ENCODE peak calls at places on chromosomes 5 and 9, in six cellular contexts. G is upper lobe of right lung; I is body of pancreas; Z is H1; M is brain microvascular endothelial cell; F is effector memory CD4-positive, alpha-beta T cell. C is an unnamed sample. For H3K27me3, the result is how much of the 10 kb centered on the place peaks cover.

GRCh38 chr5:130868186-130868821 is 296.8 kb downstream of the HINT1 start:
- DNase-seq in G (no peak), I (no peak), Z (no peak), M (peak), F (no peak), C (no peak)

GRCh38 chr5:9519537-9519936 is 26.3 kb downstream of the SEMA5A start:
- DNase-seq in G (no peak), I (no peak), Z (no peak), M (no peak), F (no peak), C (no peak)

GRCh38 chr5:147558826-147559225 is 49.0 kb upstream of the DPYSL3 start:
- DNase-seq in G (no peak), I (peak), Z (peak), M (peak), F (no peak), C (no peak)

GRCh38 chr5:177458912-177459350 is 12.3 kb downstream of the PRR7 start:
- DNase-seq in G (no peak), I (no peak), Z (peak), M (peak), F (no peak), C (no peak)

GRCh38 chr9:73683862-73684591 is 532.4 kb downstream of the ANXA1 start:
- DNase-seq in G (no peak), I (no peak), Z (no peak), M (peak), F (no peak), C (no peak)

GRCh38 chr5:39670391-39670790 is 245.6 kb upstream of the DAB2 start:
- DNase-seq in G (no peak), I (no peak), Z (no peak), M (no peak), F (no peak), C (no peak)

GRCh38 chr9:112248722-112249121 is 73.6 kb upstream of the SUSD1 start:
- DNase-seq in G (no peak), I (no peak), Z (no peak), M (peak), F (no peak), C (no peak)

GRCh38 chr5:138953370-138954256 is 78.5 kb upstream of the LRRTM2 start:
- DNase-seq in G (peak), I (peak), Z (no peak), M (peak), F (no peak), C (no peak)

GRCh38 chr5:124365491-124365890 is 380.9 kb downstream of the ZNF608 start:
- DNase-seq in G (no peak), I (no peak), Z (no peak), M (no peak), F (no peak), C (no peak)

GRCh38 chr5:158126442-158127399 is 267.8 kb upstream of the CLINT1 start:
- DNase-seq in G (no peak), I (no peak), Z (no peak), M (no peak), F (no peak), C (no peak)

GRCh38 chr9:87276327-87276841 is 221.3 kb upstream of the DAPK1 start:
- DNase-seq in G (no peak), I (no peak), Z (no peak), M (peak), F (no peak), C (no peak)

GRCh38 chr5:57482671-57483106 is at the start of gene ACTBL2:
- DNase-seq in G (no peak), I (no peak), Z (no peak), M (peak), F (no peak), C (no peak)

GRCh38 chr5:157431544-157432200 is 28.3 kb upstream of the NIPAL4 start:
- DNase-seq in G (no peak), I (no peak), Z (no peak), M (peak), F (peak), C (no peak)

GRCh38 chr5:128774605-128775004 is 190.7 kb upstream of the SLC27A6 start:
- DNase-seq in G (no peak), I (no peak), Z (no peak), M (peak), F (no peak), C (no peak)

GRCh38 chr9:109046346-109046745 is 33.0 kb upstream of the CTNNAL1 start:
- DNase-seq in G (no peak), I (no peak), Z (no peak), M (no peak), F (no peak), C (no peak)

GRCh38 chr9:109107402-109108240 is 12.1 kb downstream of the TMEM245 start:
- DNase-seq in G (no peak), I (no peak), Z (no peak), M (peak), F (no peak), C (no peak)

GRCh38 chr9:110069326-110070248 is 138.4 kb downstream of the C9orf152 start:
- DNase-seq in G (peak), I (peak), Z (no peak), M (peak), F (no peak), C (no peak)

GRCh38 chr9:126773004-126773607 is 31.7 kb upstream of the ZBTB43 start:
- DNase-seq in G (peak), I (no peak), Z (peak), M (no peak), F (no peak), C (no peak)

GRCh38 chr5:130023604-130024003 is 119.3 kb downstream of the CHSY3 start:
- DNase-seq in G (no peak), I (no peak), Z (no peak), M (no peak), F (no peak), C (no peak)

GRCh38 chr9:12666813-12667212 is 26.4 kb upstream of the TYRP1 start:
- DNase-seq in G (no peak), I (no peak), Z (no peak), M (no peak), F (no peak), C (no peak)

GRCh38 chr5:68259696-68260095 is 44.1 kb downstream of the PIK3R1 start:
- DNase-seq in G (no peak), I (no peak), Z (no peak), M (no peak), F (no peak), C (no peak)

GRCh38 chr5:79576606-79577289 is 35.5 kb upstream of the TENT2 start:
- DNase-seq in G (no peak), I (no peak), Z (no peak), M (no peak), F (no peak), C (no peak)

GRCh38 chr5:60487466-60487865 is 212.5 kb downstream of the DEPDC1B start:
- DNase-seq in G (no peak), I (no peak), Z (no peak), M (peak), F (no peak), C (no peak)

DNA sequence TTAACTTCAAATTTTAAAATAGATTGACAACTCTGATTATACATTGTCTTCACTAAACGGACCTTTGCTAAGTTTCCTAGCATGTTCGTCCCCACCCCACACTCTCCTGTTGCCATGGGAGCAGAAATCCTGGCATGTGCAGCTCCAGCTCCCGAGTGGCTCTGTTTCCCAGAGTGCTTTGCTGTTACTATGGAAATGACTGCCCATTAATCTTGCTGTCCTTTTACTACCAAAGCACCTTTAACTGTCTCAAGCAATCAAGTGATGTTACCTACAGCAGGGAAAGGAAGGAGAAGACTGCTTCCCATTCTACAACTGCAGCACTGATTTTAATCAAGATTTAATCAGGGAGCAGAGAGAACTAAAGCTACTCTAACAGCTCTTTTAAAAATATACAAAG is 212.0 kb upstream of the KIF2A start:
- DNase-seq in G (no peak), I (peak), Z (no peak), M (peak), F (no peak), C (no peak)
- H3K27me3 ChIP-seq in G (under half), I (under half), Z (under half), M (under half), F (under half), C (under half)

GRCh38 chr5:151288180-151288579 is 15.4 kb downstream of the SLC36A3 start:
- DNase-seq in G (no peak), I (no peak), Z (no peak), M (no peak), F (no peak), C (no peak)
- H3K27ac ChIP-seq in G (no peak), I (no peak), Z (no peak), M (no peak), F (no peak), C (no peak)

DNA sequence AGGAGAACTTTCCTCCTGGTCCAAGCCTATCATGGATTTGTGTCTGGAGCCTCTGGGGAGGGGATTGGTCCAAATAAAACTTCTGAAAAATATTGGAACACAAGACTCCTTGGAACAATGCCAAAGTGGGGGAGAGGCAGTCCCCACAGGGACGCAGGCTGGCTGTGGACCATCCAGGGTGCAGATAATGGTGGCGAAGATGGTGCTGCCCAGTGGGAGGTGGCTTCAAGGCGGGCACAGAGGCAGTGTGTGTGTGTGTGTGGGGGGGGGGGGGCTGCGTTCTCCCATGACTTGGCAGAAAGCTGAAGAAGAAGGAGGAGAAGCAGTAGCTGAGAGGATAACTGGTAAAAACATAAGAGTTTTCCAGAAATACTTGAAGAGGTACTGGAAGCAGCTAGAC is 186.4 kb downstream of the MELK start:
- DNase-seq in G (no peak), I (no peak), Z (no peak), M (no peak), F (no peak), C (no peak)
- H3K27me3 ChIP-seq in G (under half), I (under half), Z (under half), M (under half), F (under half), C (under half)

GRCh38 chr9:120396418-120396817 is 183.5 kb downstream of the CDK5RAP2 start:
- DNase-seq in G (no peak), I (no peak), Z (no peak), M (no peak), F (no peak), C (no peak)
- H3K27ac ChIP-seq in G (no peak), I (no peak), Z (no peak), M (peak), F (no peak), C (no peak)

C was measured in esophagus squamous epithelium.